ENCODE peak calls at places on chromosomes 7 and 10, in four cellular contexts. G is fibroblast of the conjunctiva, S is A172, Z is HL-60. F is an unnamed sample.

GRCh38 chr10:123139521-123140163 is 3.9 kb downstream of the HMX3 start:
- DNase-seq in G (no peak), S (peak; percentile 5), Z (no peak), F (no peak)

GRCh38 chr7:47357398-47357797 is 224.5 kb downstream of the TNS3 start:
- DNase-seq in G (no peak), S (no peak), Z (no peak), F (no peak)

GRCh38 chr10:29237786-29238185 is 51.1 kb upstream of the LYZL1 start:
- DNase-seq in G (no peak), S (no peak), Z (no peak), F (no peak)

GRCh38 chr10:126407831-126408230 is 19.6 kb upstream of the ADAM12 start:
- DNase-seq in G (no peak), S (peak; percentile 46), Z (no peak), F (no peak)

GRCh38 chr7:7104971-7105370 is 77.4 kb upstream of the C1GALT1 start:
- DNase-seq in G (no peak), S (no peak), Z (no peak), F (no peak)

GRCh38 chr7:101866328-101866727 is 48.9 kb downstream of the CUX1 start:
- DNase-seq in G (no peak), S (no peak), Z (no peak), F (no peak)

GRCh38 chr10:103153765-103154197 is 39.3 kb downstream of the NT5C2 start:
- DNase-seq in G (no peak), S (no peak), Z (no peak), F (no peak)

GRCh38 chr10:76311752-76312699 is 880.6 kb downstream of the LRMDA start:
- DNase-seq in G (no peak), S (peak; percentile 62), Z (peak; percentile 50), F (peak; percentile 49)

GRCh38 chr10:103951183-103951582 is 15.8 kb upstream of the SLK start:
- DNase-seq in G (no peak), S (no peak), Z (no peak), F (no peak)

GRCh38 chr10:98326621-98327027 is 58.6 kb upstream of the LOXL4 start:
- DNase-seq in G (no peak), S (no peak), Z (no peak), F (no peak)

GRCh38 chr10:18345308-18345707 is 205.1 kb downstream of the CACNB2 start:
- DNase-seq in G (no peak), S (no peak), Z (no peak), F (no peak)

GRCh38 chr10:119505131-119505551 is 37.4 kb downstream of the RGS10 start:
- DNase-seq in G (peak; percentile 38), S (no peak), Z (no peak), F (no peak)

GRCh38 chr10:122294006-122294405 is 22.9 kb downstream of the BTBD16 start:
- DNase-seq in G (no peak), S (no peak), Z (no peak), F (no peak)

GRCh38 chr7:127946081-127946480 is 85.2 kb downstream of the LRRC4 start:
- DNase-seq in G (no peak), S (no peak), Z (no peak), F (no peak)

GRCh38 chr10:12279281-12279680 is 70.1 kb upstream of the CAMK1D start:
- DNase-seq in G (no peak), S (no peak), Z (no peak), F (no peak)

GRCh38 chr7:104410742-104411141 is 82.3 kb downstream of the LHFPL3 start:
- DNase-seq in G (no peak), S (no peak), Z (no peak), F (no peak)

GRCh38 chr7:112266595-112267270 is 60.2 kb downstream of the ZNF277 start:
- DNase-seq in G (no peak), S (no peak), Z (peak; percentile 9), F (no peak)

GRCh38 chr10:29555091-29555745 is 79.6 kb downstream of the SVIL start:
- DNase-seq in G (no peak), S (no peak), Z (no peak), F (no peak)

GRCh38 chr10:126500866-126501265 is 112.6 kb upstream of the ADAM12 start:
- DNase-seq in G (peak; percentile 8), S (peak; percentile 50), Z (no peak), F (no peak)

GRCh38 chr7:73829505-73829904 is 1.3 kb upstream of the CLDN4 start:
- DNase-seq in G (no peak), S (no peak), Z (no peak), F (peak; percentile 65)

GRCh38 chr10:124742418-124743187 is 1.6 kb downstream of the FAM53B start:
- DNase-seq in G (no peak), S (no peak), Z (peak; percentile 38), F (peak; percentile 85)

GRCh38 chr7:54773472-54774399 is 14.7 kb upstream of the SEC61G start:
- DNase-seq in G (peak; percentile 78), S (peak; percentile 96), Z (peak; percentile 71), F (no peak)

GRCh38 chr7:96970739-96971138 is 34.6 kb upstream of the DLX6 start:
- DNase-seq in G (no peak), S (no peak), Z (no peak), F (no peak)

GRCh38 chr10:132538790-132539421 is 1.3 kb downstream of the INPP5A start:
- DNase-seq in G (no peak), S (no peak), Z (no peak), F (no peak)

GRCh38 chr10:70835895-70836294 is 20.1 kb downstream of the SGPL1 start:
- DNase-seq in G (no peak), S (no peak), Z (no peak), F (no peak)

GRCh38 chr7:40297741-40298311 is 163.0 kb downstream of the SUGCT start:
- DNase-seq in G (no peak), S (peak; percentile 54), Z (no peak), F (no peak)

GRCh38 chr10:14416308-14416700 is 85.6 kb upstream of the FRMD4A start:
- DNase-seq in G (no peak), S (no peak), Z (no peak), F (no peak)

GRCh38 chr7:150374472-150374871 is 4.7 kb upstream of the ZNF775 start:
- DNase-seq in G (no peak), S (no peak), Z (no peak), F (no peak)

GRCh38 chr7:93293222-93293621 is 61.1 kb downstream of the VPS50 start:
- DNase-seq in G (no peak), S (no peak), Z (no peak), F (no peak)

GRCh38 chr10:119336599-119336998 is 129.2 kb downstream of the GRK5 start:
- DNase-seq in G (no peak), S (no peak), Z (no peak), F (no peak)

GRCh38 chr7:142583424-142583823 is 165.8 kb upstream of the PRSS1 start:
- DNase-seq in G (peak; percentile 69), S (peak; percentile 83), Z (no peak), F (no peak)

GRCh38 chr10:29375888-29376287 is 87.0 kb downstream of the LYZL1 start:
- DNase-seq in G (no peak), S (no peak), Z (no peak), F (no peak)

GRCh38 chr7:152185514-152185913 is 160.0 kb downstream of the GALNT11 start:
- DNase-seq in G (no peak), S (no peak), Z (no peak), F (no peak)

GRCh38 chr10:31075434-31075833 is 43.8 kb upstream of the ZNF438 start:
- DNase-seq in G (peak; percentile 59), S (peak; percentile 78), Z (no peak), F (no peak)

GRCh38 chr10:119657725-119658124 is 6.5 kb downstream of the BAG3 start:
- DNase-seq in G (no peak), S (no peak), Z (no peak), F (no peak)

GRCh38 chr10:45274364-45274763 is 41.0 kb downstream of the OR13A1 start:
- DNase-seq in G (no peak), S (no peak), Z (no peak), F (no peak)

GRCh38 chr10:125629758-125630376 is 53.1 kb downstream of the TEX36 start:
- DNase-seq in G (peak; percentile 35), S (peak; percentile 8), Z (peak; percentile 12), F (no peak)

GRCh38 chr10:63273575-63273974 is 140.4 kb downstream of the NRBF2 start:
- DNase-seq in G (no peak), S (no peak), Z (peak; percentile 34), F (no peak)